ENCODE peak calls at places on chromosomes 2 and 18, in ten cellular contexts. W is IMR-90; M is CD4-positive, CD25-positive, alpha-beta regulatory T cell; X is aorta; E is HCT116; U is fibroblast of lung; T is pancreas; L is GM23248; Q is CD8-positive, alpha-beta T cell; G is tibial artery. O is an unnamed sample.

GRCh38 chr2:86704482-86704971 is 15.6 kb upstream of the RMND5A start:
- DNase-seq in W (peak; percentile 78), M (no peak), X (peak; percentile 45), E (peak; percentile 75), U (peak; percentile 91), T (peak; percentile 34), L (peak; percentile 86), Q (no peak), G (no peak), O (peak; percentile 56)

GRCh38 chr2:125643585-125643984 is 1012.4 kb upstream of the GYPC start:
- DNase-seq in W (no peak), M (no peak), X (no peak), E (no peak), U (no peak), T (no peak), L (no peak), Q (no peak), G (no peak), O (no peak)

GRCh38 chr2:15363734-15364133 is 197.4 kb downstream of the NBAS start:
- DNase-seq in W (no peak), M (no peak), X (no peak), E (no peak), U (no peak), T (no peak), L (no peak), Q (no peak), G (no peak), O (no peak)

GRCh38 chr2:149020432-149020851 is 18.1 kb upstream of the LYPD6B start:
- DNase-seq in W (no peak), M (no peak), X (no peak), E (no peak), U (no peak), T (no peak), L (no peak), Q (no peak), G (no peak), O (no peak)

GRCh38 chr2:176130153-176130916 is 830 bp downstream of the HOXD8 start:
- DNase-seq in W (no peak), M (no peak), X (peak; percentile 89), E (no peak), U (no peak), T (no peak), L (peak; percentile 86), Q (peak; percentile 40), G (no peak), O (no peak)

GRCh38 chr2:1297376-1298159 is 115.7 kb upstream of the TPO start:
- DNase-seq in W (no peak), M (no peak), X (no peak), E (no peak), U (no peak), T (no peak), L (no peak), Q (no peak), G (no peak), O (no peak)

GRCh38 chr2:98910349-98911125 is 25.5 kb downstream of the CRACDL start:
- DNase-seq in W (no peak), M (no peak), X (no peak), E (no peak), U (no peak), T (no peak), L (no peak), Q (no peak), G (peak; percentile 23), O (no peak)

GRCh38 chr18:70442933-70443332 is 154.1 kb downstream of the SOCS6 start:
- DNase-seq in W (no peak), M (no peak), X (no peak), E (no peak), U (peak; percentile 20), T (no peak), L (peak; percentile 31), Q (no peak), G (no peak), O (no peak)

GRCh38 chr18:54717673-54718435 is 110.4 kb upstream of the RAB27B start:
- DNase-seq in W (no peak), M (peak; percentile 6), X (no peak), E (no peak), U (peak; percentile 43), T (no peak), L (no peak), Q (peak; percentile 30), G (no peak), O (no peak)

GRCh38 chr2:127985735-127986134 is 42.1 kb downstream of the SAP130 start:
- DNase-seq in W (no peak), M (no peak), X (peak; percentile 69), E (no peak), U (no peak), T (no peak), L (no peak), Q (no peak), G (no peak), O (peak; percentile 40)

GRCh38 chr2:33412920-33413319 is 63.5 kb upstream of the RASGRP3 start:
- DNase-seq in W (peak; percentile 76), M (no peak), X (no peak), E (peak; percentile 18), U (peak; percentile 70), T (no peak), L (peak; percentile 71), Q (no peak), G (no peak), O (no peak)

GRCh38 chr2:96547203-96547641 is 10.7 kb downstream of the ARID5A start:
- DNase-seq in W (no peak), M (no peak), X (peak; percentile 68), E (no peak), U (no peak), T (no peak), L (no peak), Q (no peak), G (peak; percentile 60), O (no peak)

GRCh38 chr2:28395334-28396061 is 2.8 kb downstream of the FOSL2 start:
- DNase-seq in W (peak; percentile 56), M (no peak), X (peak; percentile 81), E (no peak), U (peak; percentile 65), T (peak; percentile 59), L (peak; percentile 81), Q (no peak), G (peak; percentile 83), O (peak; percentile 46)

GRCh38 chr2:36485521-36485920 is 112.4 kb downstream of the FEZ2 start:
- DNase-seq in W (peak; percentile 94), M (no peak), X (no peak), E (no peak), U (peak; percentile 89), T (no peak), L (peak; percentile 68), Q (no peak), G (no peak), O (no peak)

GRCh38 chr2:235493775-235494715 is at the start of gene AGAP1:
- DNase-seq in W (peak; percentile 80), M (no peak), X (peak; percentile 95), E (peak; percentile 46), U (peak; percentile 83), T (peak; percentile 89), L (peak; percentile 92), Q (no peak), G (peak; percentile 95), O (peak; percentile 91)

GRCh38 chr2:185477452-185477851 is 261.2 kb upstream of the FSIP2 start:
- DNase-seq in W (no peak), M (no peak), X (no peak), E (no peak), U (peak; percentile 16), T (no peak), L (no peak), Q (no peak), G (no peak), O (no peak)

GRCh38 chr2:224145751-224146355 is 106.8 kb upstream of the SERPINE2 start:
- DNase-seq in W (peak; percentile 80), M (no peak), X (no peak), E (peak; percentile 75), U (peak; percentile 89), T (no peak), L (peak; percentile 91), Q (no peak), G (no peak), O (no peak)

GRCh38 chr18:7413906-7414305 is 153.2 kb upstream of the PTPRM start:
- DNase-seq in W (no peak), M (no peak), X (no peak), E (no peak), U (no peak), T (no peak), L (no peak), Q (no peak), G (no peak), O (no peak)

GRCh38 chr2:144519934-144520717 is at the start of gene ZEB2:
- DNase-seq in W (peak; percentile 84), M (no peak), X (peak; percentile 75), E (peak; percentile 19), U (peak; percentile 70), T (peak; percentile 34), L (peak; percentile 92), Q (peak; percentile 56), G (peak; percentile 88), O (peak; percentile 54)

GRCh38 chr2:11342561-11343343 is 1.7 kb downstream of the ROCK2 start:
- DNase-seq in W (peak; percentile 87), M (no peak), X (no peak), E (peak; percentile 34), U (peak; percentile 80), T (no peak), L (peak; percentile 91), Q (no peak), G (no peak), O (no peak)
- H3K4me1 ChIP-seq in W (peaks cover 5% of the 10 kb centered on the region), M (peaks cover 42% of the 10 kb centered on the region), X (no peaks in the 10 kb centered on the region), E (peaks cover 41% of the 10 kb centered on the region), U (peaks cover 9% of the 10 kb centered on the region), T (peaks cover 26% of the 10 kb centered on the region), L (peaks cover 36% of the 10 kb centered on the region), Q (peaks cover 12% of the 10 kb centered on the region), G (peaks cover 9% of the 10 kb centered on the region), O (peaks cover 74% of the 10 kb centered on the region)

GRCh38 chr2:85255813-85256581 is 71.8 kb downstream of the TGOLN2 start:
- DNase-seq in W (peak; percentile 80), M (no peak), X (no peak), E (no peak), U (peak; percentile 86), T (no peak), L (peak; percentile 61), Q (no peak), G (no peak), O (no peak)
- H3K4me1 ChIP-seq in W (peaks cover 43% of the 10 kb centered on the region), M (no peaks in the 10 kb centered on the region), X (no peaks in the 10 kb centered on the region), E (peaks cover 10% of the 10 kb centered on the region), U (peaks cover 20% of the 10 kb centered on the region), T (peaks cover 5% of the 10 kb centered on the region), L (peaks cover 36% of the 10 kb centered on the region), Q (no peaks in the 10 kb centered on the region), G (peaks cover 36% of the 10 kb centered on the region), O (peaks cover 74% of the 10 kb centered on the region)

DNA sequence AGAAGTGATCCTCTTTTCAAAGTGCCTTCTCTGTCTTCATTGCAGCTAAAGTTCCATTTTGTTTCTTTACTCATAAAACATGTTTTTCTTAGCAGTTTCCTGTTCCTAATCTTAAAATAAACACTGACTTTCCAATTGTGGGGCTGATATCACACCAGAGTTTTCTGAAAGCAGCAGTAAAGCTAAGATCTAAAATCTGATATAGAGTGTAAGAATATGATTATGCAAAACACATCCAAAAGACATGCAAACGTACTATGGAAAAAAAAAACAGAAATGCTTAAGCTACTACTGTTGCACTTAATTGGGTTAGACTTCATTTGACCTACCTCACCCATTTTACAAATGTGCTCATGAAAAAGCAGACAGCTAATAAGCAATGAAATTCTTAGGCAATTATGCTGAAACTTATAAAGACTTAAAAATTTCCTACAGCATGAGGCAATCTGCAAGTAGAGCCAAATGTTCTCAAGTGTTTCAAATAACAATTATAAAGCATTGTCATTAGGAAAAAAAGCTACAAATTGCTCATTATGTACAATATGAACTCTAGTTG is 10.5 kb downstream of the CYTIP start:
- DNase-seq in W (no peak), M (peak; percentile 23), X (no peak), E (no peak), U (peak; percentile 3), T (no peak), L (no peak), Q (no peak), G (no peak), O (no peak)
- H3K4me1 ChIP-seq in W (no peaks in the 10 kb centered on the region), M (peaks cover 67% of the 10 kb centered on the region), X (peaks cover 3% of the 10 kb centered on the region), E (no peaks in the 10 kb centered on the region), U (no peaks in the 10 kb centered on the region), T (no peaks in the 10 kb centered on the region), L (peaks cover 6% of the 10 kb centered on the region), Q (peaks cover 64% of the 10 kb centered on the region), G (peaks cover 9% of the 10 kb centered on the region), O (peaks cover 31% of the 10 kb centered on the region)

GRCh38 chr2:60512063-60512622 is 41.3 kb downstream of the BCL11A start:
- DNase-seq in W (no peak), M (no peak), X (no peak), E (no peak), U (no peak), T (no peak), L (no peak), Q (no peak), G (no peak), O (no peak)
- H3K4me1 ChIP-seq in W (peaks cover 14% of the 10 kb centered on the region), M (no peaks in the 10 kb centered on the region), X (no peaks in the 10 kb centered on the region), E (peaks cover 8% of the 10 kb centered on the region), U (peaks cover 2% of the 10 kb centered on the region), T (no peaks in the 10 kb centered on the region), L (peaks cover 24% of the 10 kb centered on the region), Q (no peaks in the 10 kb centered on the region), G (no peaks in the 10 kb centered on the region), O (peaks cover 62% of the 10 kb centered on the region)

O was measured in left ventricle myocardium inferior.